ENCODE peak calls at places on chromosomes 1 and 21, in five cellular contexts. C, S, Z, I and Q are unnamed samples.

GRCh38 chr1:29889776-29890175 is 653.5 kb downstream of the PTPRU start:
- DNase-seq in I (no peak), C (no peak), S (no peak), Z (no peak), Q (peak)

GRCh38 chr1:160103658-160104519 is 5.5 kb upstream of the IGSF8 start:
- DNase-seq in I (no peak), Z (no peak), S (no peak), C (no peak), Q (no peak)

GRCh38 chr1:41690331-41690730 is 205.8 kb upstream of the EDN2 start:
- DNase-seq in I (no peak), S (no peak), Z (no peak), C (no peak), Q (no peak)

GRCh38 chr1:83641206-83641658 is 357.7 kb downstream of the TTLL7 start:
- DNase-seq in I (no peak), C (no peak), S (no peak), Z (no peak), Q (peak)

GRCh38 chr1:228474507-228474906 is 12.7 kb upstream of the RNF187 start:
- DNase-seq in C (no peak), Z (no peak), S (no peak), I (no peak), Q (peak)

GRCh38 chr1:206578115-206578935 is 33.9 kb downstream of the EIF2D start:
- DNase-seq in I (no peak), S (no peak), C (no peak), Z (no peak), Q (no peak)

GRCh38 chr21:41965045-41965444 is 11.2 kb upstream of the C2CD2 start:
- DNase-seq in Z (no peak), S (peak), I (no peak), C (no peak), Q (no peak)

GRCh38 chr1:186628910-186629309 is 51.3 kb downstream of the PTGS2 start:
- DNase-seq in I (no peak), Z (no peak), S (no peak), C (no peak), Q (no peak)

GRCh38 chr21:39597595-39598185 is 15.1 kb upstream of the B3GALT5 start:
- DNase-seq in I (no peak), S (no peak), C (no peak), Z (no peak), Q (no peak)

GRCh38 chr21:39602076-39602689 is 10.6 kb upstream of the B3GALT5 start:
- DNase-seq in Z (no peak), C (no peak), S (no peak), I (no peak), Q (no peak)

GRCh38 chr21:39601194-39601940 is 11.4 kb upstream of the B3GALT5 start:
- DNase-seq in Z (no peak), S (no peak), C (no peak), I (no peak), Q (no peak)

GRCh38 chr21:39602793-39603192 is 9.9 kb upstream of the B3GALT5 start:
- DNase-seq in S (no peak), Z (no peak), C (no peak), I (no peak), Q (no peak)

GRCh38 chr21:39599191-39599966 is 13.4 kb upstream of the B3GALT5 start:
- DNase-seq in C (no peak), Z (no peak), S (no peak), I (no peak), Q (no peak)
- TF ChIP-seq CREB1 in C (no peak), Z (no peak), S (no peak), I (no peak), Q (no peak)

GRCh38 chr1:162371611-162372010 is 5.0 kb downstream of the SPATA46 start:
- DNase-seq in I (no peak), C (no peak), Z (no peak), S (no peak), Q (no peak)
- H2AFZ ChIP-seq in I (no peak), C (no peak), Z (peak), S (no peak), Q (no peak)

DNA sequence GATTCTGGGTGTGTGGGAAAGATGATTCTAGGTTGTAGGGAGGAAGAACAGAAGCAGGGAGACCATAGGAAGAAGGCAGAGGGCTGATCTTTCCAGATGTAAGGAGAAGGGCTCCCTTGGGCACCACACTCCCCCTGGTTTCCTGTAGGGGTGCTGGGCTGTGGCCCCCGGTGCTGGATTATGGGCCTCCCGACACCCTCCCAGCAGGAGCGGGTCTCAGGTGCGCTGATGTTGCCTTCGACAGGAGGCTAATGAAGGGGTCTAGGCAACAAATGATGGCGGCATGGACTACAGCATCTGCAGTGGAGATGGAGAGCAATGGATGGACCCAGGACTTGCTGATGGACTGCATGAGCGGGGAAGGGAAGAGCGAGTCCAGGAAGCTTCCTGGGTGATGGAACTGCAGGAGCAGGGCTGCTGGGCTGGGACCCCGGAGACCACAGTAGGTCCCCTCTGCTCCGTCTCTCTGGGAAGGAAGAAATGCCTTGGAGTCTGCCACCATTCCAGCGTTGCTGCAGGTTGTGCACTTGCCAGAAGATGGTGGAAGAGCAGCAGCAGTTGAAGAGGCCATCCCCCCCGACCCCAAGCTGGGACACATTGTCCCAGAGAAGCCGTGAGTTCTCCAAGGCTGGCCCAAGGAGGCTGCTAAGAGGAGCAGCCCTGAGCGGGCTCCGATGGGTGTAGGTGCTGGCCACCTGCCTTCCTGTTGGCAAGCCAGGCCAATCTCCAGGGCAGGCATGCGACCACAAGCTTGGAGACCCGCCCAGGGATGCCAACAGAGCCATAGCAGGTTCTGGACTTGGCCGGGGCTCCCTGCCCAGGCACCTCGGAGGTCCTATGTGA is 95.4 kb upstream of the VAMP3 start:
- DNase-seq in I (no peak), C (no peak), S (no peak), Z (no peak), Q (no peak)
- TF ChIP-seq CREB1 in I (no peak), C (no peak), S (no peak), Z (no peak), Q (no peak)

DNA sequence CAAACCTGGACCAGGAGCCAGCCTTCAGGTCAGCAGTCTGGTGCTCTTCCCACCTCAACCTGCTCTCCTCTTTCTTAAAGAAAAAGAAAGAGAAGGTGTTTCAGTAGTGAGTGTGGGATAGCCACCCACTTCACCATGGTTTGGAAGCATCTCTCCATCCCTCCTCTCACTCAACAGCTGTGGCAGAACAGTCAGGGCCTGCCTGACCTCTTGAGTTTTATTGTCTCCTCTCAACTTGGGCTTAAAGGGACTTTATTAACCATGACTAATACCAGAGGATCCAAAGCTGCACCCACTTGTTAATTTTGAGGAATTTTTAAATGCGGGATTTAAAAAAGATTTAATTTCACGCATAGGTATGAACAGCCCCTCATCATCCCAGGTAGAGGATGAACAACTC is 570 bp upstream of the VASH2 start:
- DNase-seq in I (no peak), S (no peak), C (no peak), Z (no peak), Q (no peak)
- H2AFZ ChIP-seq in I (no peak), S (peak), C (peak), Z (no peak), Q (no peak)

DNA sequence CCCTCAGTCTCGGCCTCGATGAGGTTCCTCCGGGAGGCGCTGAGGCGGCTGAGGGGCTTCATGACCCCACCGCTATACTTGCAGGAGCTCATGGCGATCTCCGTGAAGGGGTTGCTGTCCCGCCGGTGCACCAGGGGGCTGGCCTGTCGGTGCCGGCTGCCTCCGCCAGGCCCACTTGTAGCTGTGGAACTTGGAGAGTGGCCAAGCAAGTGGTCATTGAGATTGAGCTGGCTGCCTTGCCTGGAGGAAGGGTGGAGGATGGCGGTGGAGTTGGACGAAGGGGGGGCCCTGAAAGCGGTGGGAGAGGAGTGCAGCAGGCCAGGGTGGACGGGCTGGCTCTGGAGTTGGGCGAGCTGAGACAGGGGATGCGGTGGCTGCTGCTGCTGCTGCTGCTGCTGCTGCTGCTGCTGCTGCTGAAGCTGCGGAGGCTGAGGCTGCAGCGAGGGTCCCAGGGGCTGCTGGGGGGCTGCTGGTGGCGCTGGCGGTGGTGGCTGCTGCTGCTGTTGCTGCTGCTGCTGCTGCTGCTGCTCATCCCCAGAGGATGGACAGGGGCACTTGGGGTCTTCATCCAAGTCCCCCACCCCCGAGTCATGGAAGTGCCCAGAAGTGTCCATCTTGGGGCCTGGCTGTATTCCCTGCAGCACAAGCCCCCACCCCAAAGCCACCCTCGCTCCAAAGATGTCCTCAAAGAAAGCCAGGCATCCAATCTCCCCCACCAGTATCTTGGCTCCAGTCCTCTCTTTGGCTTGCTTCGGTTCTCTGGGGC is 547 bp downstream of the KCNN3 start:
- DNase-seq in Z (no peak), I (no peak), C (no peak), S (no peak), Q (no peak)
- TF ChIP-seq CREB1 in Z (no peak), I (no peak), C (no peak), S (no peak), Q (no peak)

GRCh38 chr1:22704440-22705067 is 6.1 kb upstream of the EPHB2 start:
- DNase-seq in Z (peak), C (no peak), I (peak), S (peak), Q (peak)

GRCh38 chr1:22700121-22700520 is 10.5 kb upstream of the EPHB2 start:
- DNase-seq in I (no peak), S (no peak), Z (no peak), C (no peak), Q (no peak)

GRCh38 chr1:22702671-22703070 is 8.0 kb upstream of the EPHB2 start:
- DNase-seq in C (no peak), S (no peak), I (no peak), Z (no peak), Q (no peak)

GRCh38 chr1:22699629-22700028 is 11.0 kb upstream of the EPHB2 start:
- DNase-seq in I (no peak), S (no peak), C (no peak), Z (peak), Q (no peak)

GRCh38 chr1:22702255-22702654 is 8.4 kb upstream of the EPHB2 start:
- DNase-seq in S (no peak), Z (no peak), I (peak), C (no peak), Q (no peak)
- H2AFZ ChIP-seq in S (no peak), Z (no peak), I (no peak), C (no peak), Q (no peak)

GRCh38 chr1:229661022-229661877 is 35.2 kb downstream of the URB2 start:
- DNase-seq in Z (peak), I (peak), C (peak), S (peak), Q (peak)
- TF ChIP-seq CREB1 in Z (no peak), I (no peak), C (no peak), S (peak), Q (peak)

GRCh38 chr1:3211996-3212395 is 143.0 kb downstream of the PRDM16 start:
- DNase-seq in C (no peak), S (no peak), Z (no peak), I (no peak), Q (no peak)
- H2AFZ ChIP-seq in C (no peak), S (no peak), Z (no peak), I (no peak), Q (peak)